ENCODE peak calls at places on chromosomes 6 and 20, in seven cellular contexts. A is hepatocyte, J is breast epithelium, K is heart right ventricle, S is left ventricle myocardium inferior, N is dorsolateral prefrontal cortex, D is SJCRH30. R is an unnamed sample.

GRCh38 chr6:125102901-125103300 is 50.7 kb upstream of the TPD52L1 start:
- DNase-seq in J (no peak), K (no peak), A (no peak), N (no peak), D (no peak), S (no peak), R (no peak)

GRCh38 chr6:160154471-160154870 is 32.9 kb downstream of the SLC22A1 start:
- DNase-seq in J (no peak), D (no peak), S (no peak), N (no peak), K (no peak), A (no peak), R (no peak)

GRCh38 chr6:52493669-52494068 is 73.5 kb downstream of the EFHC1 start:
- DNase-seq in S (no peak), K (no peak), D (no peak), J (no peak), N (no peak), A (no peak), R (no peak)

GRCh38 chr20:12744026-12744425 is 264.7 kb upstream of the SPTLC3 start:
- DNase-seq in N (no peak), S (no peak), K (no peak), A (no peak), D (no peak), J (no peak), R (no peak)

GRCh38 chr20:41617059-41617921 is 887 bp downstream of the CHD6 start:
- DNase-seq in N (no peak), D (peak), K (peak), A (peak), J (no peak), S (peak), R (peak)

GRCh38 chr20:58639182-58640146 is 11.6 kb upstream of the STX16 start:
- DNase-seq in A (no peak), S (no peak), J (no peak), N (no peak), D (no peak), K (no peak), R (no peak)

GRCh38 chr20:3312940-3313656 is 74.1 kb upstream of the SLC4A11 start:
- DNase-seq in S (no peak), A (peak), N (no peak), K (no peak), J (peak), D (no peak), R (no peak)

GRCh38 chr20:11952621-11953020 is 34.9 kb downstream of the BTBD3 start:
- DNase-seq in A (no peak), D (no peak), K (no peak), N (no peak), S (no peak), J (no peak), R (no peak)

GRCh38 chr20:60224914-60225313 is 266.7 kb downstream of the CDH26 start:
- DNase-seq in N (no peak), K (no peak), D (peak), S (no peak), J (no peak), A (peak), R (no peak)

GRCh38 chr6:3603443-3604130 is 146.7 kb upstream of the SLC22A23 start:
- DNase-seq in N (no peak), S (no peak), J (no peak), A (no peak), K (no peak), D (no peak), R (no peak)

GRCh38 chr6:70222350-70222749 is 80.5 kb downstream of the COL9A1 start:
- DNase-seq in D (no peak), A (no peak), S (no peak), J (no peak), N (no peak), K (no peak), R (no peak)

GRCh38 chr20:32458837-32459220 is 100.7 kb downstream of the ASXL1 start:
- DNase-seq in S (no peak), J (no peak), A (no peak), N (no peak), D (no peak), K (no peak), R (no peak)

GRCh38 chr6:144413418-144413817 is 128.3 kb downstream of the UTRN start:
- DNase-seq in J (no peak), S (no peak), A (no peak), K (no peak), N (no peak), D (no peak), R (no peak)

GRCh38 chr6:108748063-108748462 is 100.2 kb upstream of the ARMC2 start:
- DNase-seq in D (no peak), N (no peak), A (no peak), J (no peak), K (no peak), S (no peak), R (no peak)

GRCh38 chr6:1464796-1465348 is 75.5 kb downstream of the FOXF2 start:
- DNase-seq in K (no peak), J (no peak), A (no peak), S (no peak), D (peak), N (no peak), R (no peak)

GRCh38 chr6:55445648-55446204 is 118.5 kb downstream of the GFRAL start:
- DNase-seq in A (peak), D (peak), K (no peak), N (no peak), S (no peak), J (no peak), R (no peak)

GRCh38 chr6:130223508-130223907 is 757 bp upstream of the SAMD3 start:
- DNase-seq in S (no peak), K (no peak), N (no peak), D (no peak), J (no peak), A (no peak), R (no peak)

GRCh38 chr6:126723541-126724170 is 383.7 kb downstream of the CENPW start:
- DNase-seq in K (no peak), S (no peak), D (no peak), J (no peak), N (no peak), A (no peak), R (no peak)

GRCh38 chr6:3390698-3391097 is 66.2 kb downstream of the SLC22A23 start:
- DNase-seq in N (no peak), J (peak), S (peak), A (no peak), K (peak), D (no peak), R (peak)

GRCh38 chr6:137005073-137005472 is 39.7 kb downstream of the IL20RA start:
- DNase-seq in K (no peak), N (no peak), J (no peak), S (no peak), D (peak), A (no peak), R (no peak)

GRCh38 chr6:139600919-139601470 is 226.5 kb upstream of the CITED2 start:
- DNase-seq in N (no peak), D (no peak), J (no peak), A (no peak), S (no peak), K (no peak), R (no peak)

GRCh38 chr20:14986026-14986655 is 648.7 kb upstream of the FLRT3 start:
- DNase-seq in S (no peak), K (no peak), J (peak), A (peak), D (no peak), N (no peak), R (no peak)

GRCh38 chr6:134537146-134537555 is 219.2 kb upstream of the SGK1 start:
- DNase-seq in K (no peak), D (no peak), S (no peak), J (no peak), N (no peak), A (no peak), R (no peak)

GRCh38 chr6:21749754-21750153 is 156.2 kb downstream of the SOX4 start:
- DNase-seq in A (no peak), N (no peak), S (no peak), J (no peak), K (no peak), D (no peak), R (no peak)

GRCh38 chr20:35947489-35947888 is 6.8 kb downstream of the SCAND1 start:
- DNase-seq in S (no peak), J (no peak), A (peak), K (no peak), N (no peak), D (peak), R (no peak)

GRCh38 chr6:27419363-27419762 is 30.8 kb downstream of the ZNF391 start:
- DNase-seq in A (no peak), N (no peak), J (no peak), D (no peak), K (no peak), S (no peak), R (no peak)

GRCh38 chr20:2871111-2871465 is 2.2 kb upstream of the PTPRA start:
- DNase-seq in K (no peak), A (no peak), S (no peak), D (no peak), J (no peak), N (no peak), R (no peak)

GRCh38 chr6:12181481-12181880 is 108.7 kb upstream of the EDN1 start:
- DNase-seq in D (no peak), S (no peak), A (no peak), J (no peak), K (no peak), N (no peak), R (no peak)

GRCh38 chr6:98137391-98137790 is 697.0 kb upstream of the POU3F2 start:
- DNase-seq in N (no peak), S (no peak), K (no peak), D (no peak), J (no peak), A (no peak), R (no peak)

GRCh38 chr6:91926827-91927226 is 1340.0 kb upstream of the MAP3K7 start:
- DNase-seq in K (no peak), D (no peak), J (no peak), A (no peak), S (no peak), N (no peak), R (no peak)

GRCh38 chr6:150024646-150025155 is 631 bp downstream of the RAET1L start:
- DNase-seq in J (no peak), A (no peak), S (no peak), N (no peak), K (no peak), D (no peak), R (no peak)

GRCh38 chr20:23602261-23602660 is 3.5 kb downstream of the CST9 start:
- DNase-seq in S (no peak), A (no peak), K (no peak), D (no peak), N (no peak), J (no peak), R (no peak)

GRCh38 chr20:44737116-44737515 is 8.5 kb upstream of the KCNK15 start:
- DNase-seq in A (no peak), D (no peak), K (no peak), S (no peak), J (no peak), N (no peak), R (no peak)

GRCh38 chr6:48757661-48758060 is 646.7 kb upstream of the PTCHD4 start:
- DNase-seq in J (no peak), A (no peak), K (no peak), N (no peak), S (no peak), D (no peak), R (no peak)

DNA sequence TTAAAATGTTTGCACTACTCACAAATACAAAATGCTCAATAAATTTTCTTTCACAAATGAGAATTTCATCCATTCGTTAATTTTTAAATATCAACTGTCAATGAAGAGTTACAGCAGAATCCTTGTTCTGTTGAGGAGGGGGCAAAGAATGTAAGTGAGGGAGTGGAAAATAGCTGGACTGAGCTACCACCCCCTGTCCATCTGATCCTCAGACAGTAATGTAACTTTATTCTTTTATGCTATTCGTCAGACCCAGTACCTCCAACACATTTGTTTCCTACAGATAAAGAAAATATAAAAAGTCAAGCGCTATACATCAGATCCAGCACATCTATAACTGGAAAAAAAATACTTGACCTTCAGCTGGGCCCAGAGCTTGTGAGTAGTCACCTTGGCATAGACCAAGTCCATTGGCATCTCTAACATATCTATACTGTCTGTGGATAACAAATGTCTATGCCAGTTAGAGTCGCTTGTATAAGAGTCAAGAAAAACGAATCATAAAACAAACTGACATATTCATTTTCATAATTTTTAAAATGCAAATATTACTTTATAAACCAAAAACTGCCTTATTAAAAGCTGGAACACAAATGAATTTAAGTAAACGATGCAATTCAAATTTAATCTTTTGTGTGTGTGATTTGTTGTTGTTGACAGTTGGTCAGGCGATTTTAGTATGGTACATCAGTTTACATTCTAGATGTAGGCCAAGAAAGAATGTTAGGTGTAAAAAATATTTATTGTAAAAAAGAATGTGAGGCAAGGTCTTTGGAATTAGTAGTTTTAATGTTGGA is 57.2 kb upstream of the HFE start:
- DNase-seq in N (no peak), S (no peak), K (no peak), A (no peak), D (no peak), J (no peak), R (no peak)
- H3K27ac ChIP-seq in N (no peak), S (no peak), K (no peak), A (no peak), D (peak), J (no peak), R (no peak)

GRCh38 chr6:170248111-170248805 is 42.6 kb downstream of the DLL1 start:
- DNase-seq in J (no peak), D (no peak), S (no peak), A (no peak), N (no peak), K (no peak), R (no peak)
- H3K27ac ChIP-seq in J (no peak), D (no peak), S (no peak), A (no peak), N (no peak), K (no peak), R (no peak)

GRCh38 chr6:105091140-105091829 is 88.5 kb downstream of the POPDC3 start:
- DNase-seq in K (no peak), J (no peak), D (no peak), A (no peak), S (no peak), N (no peak), R (no peak)

GRCh38 chr6:105095139-105095538 is 84.7 kb downstream of the POPDC3 start:
- DNase-seq in A (no peak), K (no peak), J (no peak), N (no peak), D (no peak), S (no peak), R (no peak)

GRCh38 chr6:105097288-105097687 is 82.5 kb downstream of the POPDC3 start:
- DNase-seq in N (no peak), K (no peak), S (no peak), A (no peak), J (no peak), D (no peak), R (no peak)

GRCh38 chr6:105099371-105099770 is 80.4 kb downstream of the POPDC3 start:
- DNase-seq in J (no peak), S (no peak), N (peak), D (no peak), K (no peak), A (no peak), R (no peak)

DNA sequence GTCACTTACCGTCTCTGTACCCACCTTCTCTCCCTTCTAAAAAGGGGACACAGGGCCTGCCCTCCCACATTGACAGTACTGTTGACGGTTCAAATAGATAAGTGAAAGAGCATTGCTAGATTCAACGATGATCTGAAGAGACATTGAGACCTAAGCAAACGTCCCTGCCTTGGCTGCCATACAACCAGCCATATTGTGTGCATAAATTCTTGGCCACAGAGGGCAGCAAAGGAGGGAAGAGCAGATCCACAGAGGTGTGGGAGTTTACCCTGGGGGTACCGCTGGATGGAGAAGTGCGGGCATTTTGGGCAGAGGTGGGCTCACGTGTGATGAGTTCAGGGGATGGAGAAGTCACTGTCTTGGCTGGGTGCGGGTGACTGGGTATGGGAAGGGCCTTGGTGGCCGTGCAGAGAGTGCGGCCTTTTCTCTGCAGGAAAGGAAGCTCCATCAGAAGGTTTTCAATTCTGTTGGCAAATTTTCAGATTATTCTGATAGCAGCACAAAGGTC is 85.6 kb downstream of the POPDC3 start:
- DNase-seq in K (no peak), D (no peak), J (no peak), S (no peak), A (no peak), N (no peak), R (no peak)
- H3K27ac ChIP-seq in K (no peak), D (no peak), J (no peak), S (no peak), A (no peak), N (no peak), R (no peak)

GRCh38 chr6:18425218-18425617 is 38.1 kb downstream of the RNF144B start:
- DNase-seq in N (no peak), K (no peak), A (no peak), J (peak), S (no peak), D (no peak), R (no peak)
- H3K27ac ChIP-seq in N (no peak), K (no peak), A (no peak), J (peak), S (no peak), D (no peak), R (peak)

DNA sequence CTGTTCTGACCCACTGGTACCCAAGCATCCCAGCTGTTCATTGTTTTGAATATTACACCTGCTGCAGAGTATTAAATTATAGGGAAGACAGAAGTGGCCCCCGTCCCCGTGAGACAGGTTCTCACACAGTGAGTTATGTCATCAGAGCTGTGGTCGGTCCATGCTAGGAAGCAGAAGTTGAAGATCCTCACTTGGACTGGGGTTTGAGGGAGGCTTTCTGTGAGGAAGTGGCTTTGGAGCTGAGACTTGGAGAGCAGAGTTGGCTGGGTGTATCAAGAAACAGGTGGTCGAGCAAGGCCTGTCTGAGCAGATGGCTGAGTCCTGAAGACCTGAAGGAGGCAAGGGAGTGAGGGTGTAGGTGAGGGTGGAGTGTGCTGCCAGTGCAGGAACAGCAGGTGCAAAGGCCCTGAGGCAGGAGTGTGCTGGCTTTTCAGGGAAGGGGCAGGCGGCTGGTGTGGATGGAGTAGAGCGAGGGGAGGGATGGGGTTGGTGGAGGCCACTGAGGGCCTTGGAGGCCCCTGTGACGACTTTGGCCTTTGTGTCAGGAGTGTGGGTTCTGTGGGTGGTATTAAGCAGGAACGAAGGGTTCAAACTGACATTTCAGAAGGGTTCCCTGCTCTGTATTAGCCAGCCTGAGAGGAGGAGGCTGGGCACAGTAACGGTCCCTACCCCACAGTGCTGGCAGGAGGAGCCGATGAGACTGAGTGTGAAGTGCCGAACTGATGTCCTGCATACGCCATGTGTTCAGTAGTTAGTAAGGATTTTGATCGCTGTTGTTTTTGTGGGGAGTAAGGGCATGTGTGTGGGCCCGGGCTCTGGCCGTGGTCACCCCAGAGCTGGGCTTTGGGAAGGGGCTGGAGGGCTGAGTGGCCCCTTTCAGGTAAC is 11.8 kb downstream of the SRC start:
- DNase-seq in K (no peak), N (no peak), J (no peak), A (no peak), S (no peak), D (no peak), R (no peak)
- H3K27ac ChIP-seq in K (no peak), N (peak), J (peak), A (no peak), S (no peak), D (no peak), R (no peak)

R was measured in gastrocnemius medialis.